ENCODE peak calls at places on chromosomes 7 and 10, in four cellular contexts. B is foreskin keratinocyte; Z is activated CD8-positive, alpha-beta T cell treated with anti-CD3 and anti-CD28 coated beads, Interleukin-2, amount 10 ng/mL, durations not matched to agents 7 days and 5 days; V is WTC11. A is an unnamed sample.

GRCh38 chr10:21510218-21511070 is 15.0 kb downstream of the SKIDA1 start:
- DNase-seq in Z (no peak), V (peak), B (no peak), A (no peak)

GRCh38 chr10:24433705-24434104 is 224.8 kb downstream of the KIAA1217 start:
- DNase-seq in B (no peak), Z (no peak), V (no peak), A (no peak)

GRCh38 chr10:17430647-17431355 is 23.6 kb downstream of the ST8SIA6 start:
- DNase-seq in Z (peak), B (peak), V (peak), A (peak)

GRCh38 chr7:50953820-50954219 is 171.1 kb upstream of the GRB10 start:
- DNase-seq in Z (no peak), B (no peak), V (no peak), A (peak)

GRCh38 chr7:9029671-9030070 is 596.3 kb downstream of the NXPH1 start:
- DNase-seq in B (no peak), Z (no peak), V (no peak), A (no peak)

GRCh38 chr10:89235073-89235798 is 16.3 kb downstream of the LIPA start:
- DNase-seq in B (no peak), Z (no peak), V (no peak), A (no peak)

GRCh38 chr10:124736491-124737136 is 7.6 kb downstream of the FAM53B start:
- DNase-seq in V (no peak), B (no peak), Z (peak), A (peak)

GRCh38 chr10:46992794-46993552 is 81.7 kb downstream of the PTPN20 start:
- DNase-seq in Z (no peak), B (no peak), V (no peak), A (peak)

GRCh38 chr10:44293306-44293778 is 91.6 kb downstream of the CXCL12 start:
- DNase-seq in V (peak), B (no peak), Z (no peak), A (no peak)

GRCh38 chr10:110076559-110077318 is 69.0 kb downstream of the ADD3 start:
- DNase-seq in Z (peak), V (no peak), B (peak), A (peak)

GRCh38 chr10:77591238-77591880 is 46.2 kb downstream of the KCNMA1 start:
- DNase-seq in Z (no peak), V (no peak), B (no peak), A (no peak)

GRCh38 chr10:32049113-32049512 is 7.1 kb downstream of the KIF5B start:
- DNase-seq in B (no peak), Z (no peak), V (no peak), A (no peak)

GRCh38 chr7:157413881-157414701 is 77.3 kb downstream of the DNAJB6 start:
- DNase-seq in Z (no peak), V (no peak), B (no peak), A (no peak)

GRCh38 chr10:93030409-93030808 is 30.2 kb upstream of the CYP26C1 start:
- DNase-seq in V (no peak), B (peak), Z (no peak), A (peak)

A was measured in dermis blood vessel endothelial cell.